ENCODE peak calls at places on chromosomes 12 and 14, in six cellular contexts. C is HL-60, K is left ventricle myocardium inferior, O is endothelial cell of umbilical vein, R is transverse colon, Z is fibroblast of lung. E is an unnamed sample.

GRCh38 chr14:91511014-91511466 is 930 bp upstream of the PPP4R3A start:
- DNase-seq in K (no peak), C (no peak), R (no peak), Z (peak; percentile 49), O (no peak), E (no peak)

GRCh38 chr14:78566017-78566858 is 396.1 kb downstream of the NRXN3 start:
- DNase-seq in Z (peak; percentile 48), O (peak; percentile 82), C (peak; percentile 51), R (peak; percentile 67), K (peak; percentile 59), E (peak; percentile 44)

GRCh38 chr14:35565896-35566464 is 32.0 kb downstream of the INSM2 start:
- DNase-seq in K (no peak), C (no peak), O (no peak), R (no peak), Z (no peak), E (no peak)

GRCh38 chr12:109777544-109777943 is 55.7 kb downstream of the TRPV4 start:
- DNase-seq in K (no peak), R (peak; percentile 25), O (peak; percentile 14), Z (peak; percentile 9), C (peak; percentile 18), E (peak; percentile 26)

GRCh38 chr14:92613008-92613658 is 99.6 kb downstream of the RIN3 start:
- DNase-seq in R (peak; percentile 50), C (peak; percentile 56), Z (no peak), O (no peak), K (peak; percentile 33), E (peak; percentile 20)

GRCh38 chr12:56410768-56411167 is 38.5 kb downstream of the TIMELESS start:
- DNase-seq in R (no peak), C (no peak), Z (no peak), O (no peak), K (no peak), E (no peak)

GRCh38 chr12:123757555-123757954 is 4.5 kb upstream of the DNAH10 start:
- DNase-seq in Z (peak; percentile 97), C (no peak), O (no peak), R (no peak), K (no peak), E (peak; percentile 56)

GRCh38 chr12:87383705-87384104 is 645.5 kb downstream of the C12orf50 start:
- DNase-seq in K (no peak), R (no peak), C (no peak), Z (no peak), O (no peak), E (no peak)

GRCh38 chr12:125330645-125331341 is 265.6 kb downstream of the AACS start:
- DNase-seq in R (peak; percentile 74), O (peak; percentile 16), Z (peak; percentile 2), K (peak; percentile 62), C (peak; percentile 17), E (peak; percentile 16)

GRCh38 chr14:89926709-89927108 is 27.8 kb downstream of the EFCAB11 start:
- DNase-seq in O (peak; percentile 55), K (no peak), Z (peak; percentile 25), R (no peak), C (no peak), E (peak; percentile 66)

GRCh38 chr14:102481371-102481770 is 28.2 kb downstream of the ANKRD9 start:
- DNase-seq in Z (no peak), C (no peak), K (no peak), R (no peak), O (no peak), E (no peak)

GRCh38 chr12:55845349-55845748 is 2.6 kb upstream of the MMP19 start:
- DNase-seq in R (no peak), Z (no peak), C (no peak), K (no peak), O (no peak), E (no peak)

GRCh38 chr12:99119449-99119848 is 474.4 kb downstream of the APAF1 start:
- DNase-seq in R (no peak), C (no peak), K (no peak), O (no peak), Z (no peak), E (no peak)

GRCh38 chr12:15851919-15852318 is 30.3 kb upstream of the STRAP start:
- DNase-seq in O (no peak), Z (no peak), K (no peak), C (no peak), R (no peak), E (peak; percentile 9)

GRCh38 chr12:94429633-94430032 is 30.0 kb downstream of the CEP83 start:
- DNase-seq in Z (no peak), C (no peak), K (no peak), O (no peak), R (no peak), E (peak; percentile 49)

GRCh38 chr12:56425188-56425587 is 24.0 kb downstream of the TIMELESS start:
- DNase-seq in Z (no peak), C (no peak), O (no peak), K (no peak), R (no peak), E (no peak)

GRCh38 chr12:31732926-31733548 is 4.2 kb upstream of the AMN1 start:
- DNase-seq in C (no peak), Z (peak; percentile 65), R (no peak), O (peak; percentile 91), K (no peak), E (peak; percentile 79)

GRCh38 chr12:95848575-95849388 is 10.0 kb upstream of the SNRPF start:
- DNase-seq in C (no peak), K (no peak), O (peak; percentile 80), R (peak; percentile 14), Z (peak; percentile 51), E (peak; percentile 22)

GRCh38 chr12:6647083-6647604 is at the start of gene ACRBP:
- DNase-seq in K (peak; percentile 85), R (peak; percentile 86), O (peak; percentile 73), Z (peak; percentile 43), C (peak; percentile 80), E (peak; percentile 57)

GRCh38 chr12:53191096-53191884 is 10.6 kb upstream of the CSAD start:
- DNase-seq in R (no peak), C (no peak), Z (no peak), O (no peak), K (no peak), E (no peak)

GRCh38 chr12:38919191-38919590 is 13.8 kb upstream of the CPNE8 start:
- DNase-seq in O (no peak), R (no peak), Z (no peak), K (no peak), C (no peak), E (no peak)

GRCh38 chr12:68481181-68481941 is 129.3 kb upstream of the RAP1B start:
- DNase-seq in C (no peak), K (no peak), R (no peak), Z (no peak), O (no peak), E (peak; percentile 78)

GRCh38 chr14:102804858-102805257 is 27.6 kb downstream of the TRAF3 start:
- DNase-seq in R (no peak), O (no peak), C (no peak), Z (no peak), K (no peak), E (no peak)

GRCh38 chr12:57521475-57522018 is 1.1 kb upstream of the MBD6 start:
- DNase-seq in Z (peak; percentile 58), C (peak; percentile 57), K (peak; percentile 38), R (peak; percentile 58), O (no peak), E (peak; percentile 78)

GRCh38 chr12:69161835-69162234 is 77.5 kb upstream of the CPSF6 start:
- DNase-seq in C (no peak), R (no peak), K (no peak), O (no peak), Z (peak; percentile 9), E (no peak)

DNA sequence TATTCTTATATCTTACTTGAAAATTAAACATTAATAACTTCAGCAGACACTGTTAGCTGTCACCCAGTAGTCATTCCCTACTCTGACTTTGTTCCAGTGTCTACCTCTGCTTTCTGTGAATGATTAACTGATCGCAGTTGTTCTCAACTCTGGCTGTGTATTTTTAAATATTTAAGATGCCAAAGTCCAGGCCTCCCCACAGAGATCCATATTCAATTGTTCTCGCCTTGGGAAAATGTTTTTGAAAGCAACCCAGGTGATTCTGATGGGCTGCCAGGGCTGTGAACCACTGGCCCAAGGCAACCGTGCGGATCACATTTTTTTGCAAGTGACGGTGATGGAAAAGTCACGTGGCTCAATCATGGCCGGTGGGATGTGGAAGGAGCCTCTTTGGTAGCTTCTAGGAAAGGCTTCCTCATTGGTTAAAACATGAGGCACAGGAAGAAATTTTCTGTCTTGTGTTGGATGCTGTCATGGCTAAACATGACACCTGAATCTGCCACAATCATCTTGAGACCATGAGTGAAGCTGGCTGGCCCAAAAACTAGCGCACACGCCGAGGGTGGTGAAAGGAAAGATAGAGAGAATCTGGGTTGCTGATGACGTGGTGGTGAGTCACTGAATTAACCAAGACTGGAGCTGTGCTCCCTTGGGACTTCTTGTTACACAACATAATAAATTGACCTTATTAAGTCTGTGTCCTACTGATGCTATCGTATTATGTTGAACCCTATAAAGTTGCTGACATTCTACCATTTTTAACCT is 37.2 kb downstream of the RDH12 start:
- DNase-seq in K (peak; percentile 55), O (no peak), R (peak; percentile 48), Z (peak; percentile 97), C (no peak), E (peak; percentile 97)
- H3K4me3 ChIP-seq in K (no peak overlapping the region), O (no peak overlapping the region), R (no peak overlapping the region), Z (no peak overlapping the region), C (no peak overlapping the region), E (no peak overlapping the region)

GRCh38 chr12:51372021-51372420 is 19.2 kb downstream of the GALNT6 start:
- DNase-seq in R (no peak), Z (no peak), O (no peak), K (no peak), C (no peak), E (no peak)
- TF ChIP-seq CTCF in R (no peak), Z (no peak), O (no peak), K (no peak), C (no peak), E (no peak)

GRCh38 chr14:104843442-104844305 is 21.4 kb upstream of the CEP170B start:
- DNase-seq in K (no peak), R (no peak), Z (no peak), O (no peak), C (no peak), E (no peak)

GRCh38 chr14:104844306-104845032 is 20.6 kb upstream of the CEP170B start:
- DNase-seq in R (no peak), Z (no peak), C (no peak), K (no peak), O (no peak), E (no peak)

GRCh38 chr14:104845033-104845666 is 19.9 kb upstream of the CEP170B start:
- DNase-seq in C (no peak), O (no peak), Z (no peak), K (no peak), R (no peak), E (no peak)

GRCh38 chr14:104841730-104842129 is 23.3 kb upstream of the CEP170B start:
- DNase-seq in C (no peak), Z (no peak), O (no peak), K (no peak), R (no peak), E (no peak)

GRCh38 chr14:104843006-104843405 is 22.1 kb upstream of the CEP170B start:
- DNase-seq in K (no peak), R (no peak), O (no peak), Z (no peak), C (no peak), E (no peak)
- H3K4me3 ChIP-seq in K (peak overlapping the region; percentile 65), R (no peak overlapping the region), O (no peak overlapping the region), Z (no peak overlapping the region), C (no peak overlapping the region), E (no peak overlapping the region)

DNA sequence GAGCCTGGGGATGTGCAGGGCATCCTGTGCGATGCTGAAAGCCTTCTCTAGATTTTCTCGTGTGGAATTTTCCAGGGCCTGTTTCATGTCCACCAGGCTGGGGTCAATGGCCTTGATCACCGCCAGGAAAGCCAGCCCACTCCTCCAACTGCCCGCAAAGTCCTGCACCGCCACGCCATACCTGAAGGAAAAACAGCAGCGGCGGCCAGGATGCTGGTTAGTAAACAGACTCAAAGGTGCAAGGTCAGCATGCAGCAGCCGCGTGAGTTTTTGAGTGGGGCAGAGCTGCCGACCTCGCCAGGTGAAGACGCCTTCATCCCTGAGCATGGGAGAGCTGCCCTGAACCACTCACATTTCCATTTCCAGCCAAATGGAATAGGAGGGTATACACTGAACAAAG is 53.4 kb upstream of the DICER1 start:
- DNase-seq in C (no peak), Z (no peak), K (no peak), R (no peak), O (no peak), E (no peak)
- TF ChIP-seq CTCF in C (no peak), Z (no peak), K (no peak), R (no peak), O (no peak), E (no peak)

E was measured in fibroblast of villous mesenchyme.